ENCODE peak calls at places on chromosomes 11 and 22, in seven cellular contexts. C is lower lobe of right lung, W is IMR-90, A is suprapubic skin, H is fibroblast of mammary gland, D is left ventricle myocardium inferior, S is foreskin keratinocyte. V is an unnamed sample.
A peak's percentile ranks its signal among the peaks of the same experiment; 100 is the strongest.

GRCh38 chr22:39359659-39360195 is 9.9 kb downstream of the SYNGR1 start:
- DNase-seq in A (no peak), D (no peak), S (no peak), H (no peak), C (no peak), W (no peak), V (no peak)

GRCh38 chr22:37657590-37658132 is 862 bp upstream of the PDXP start:
- DNase-seq in W (peak; percentile 7), H (no peak), A (no peak), S (no peak), D (no peak), C (no peak), V (no peak)

GRCh38 chr11:67309661-67310061 is 6.3 kb downstream of the SSH3 start:
- DNase-seq in W (no peak), D (no peak), H (no peak), C (no peak), A (no peak), S (no peak), V (no peak)

GRCh38 chr22:27348634-27349033 is 452.9 kb downstream of the MN1 start:
- DNase-seq in H (peak; percentile 39), A (no peak), D (no peak), W (peak; percentile 43), S (no peak), C (no peak), V (no peak)

GRCh38 chr22:22408731-22409696 is 99.5 kb downstream of the ZNF280B start:
- DNase-seq in W (peak; percentile 4), H (peak; percentile 17), S (no peak), A (no peak), C (no peak), D (no peak), V (peak; percentile 53)

GRCh38 chr22:44550666-44551491 is 52.8 kb upstream of the RTL6 start:
- DNase-seq in W (peak; percentile 98), C (peak; percentile 69), S (peak; percentile 24), D (peak; percentile 72), A (peak; percentile 79), H (peak; percentile 93), V (no peak)

GRCh38 chr22:27129266-27129665 is 471.9 kb downstream of the MIAT start:
- DNase-seq in H (peak; percentile 34), W (peak; percentile 74), A (no peak), C (no peak), S (peak; percentile 92), D (no peak), V (no peak)

GRCh38 chr11:75454987-75455386 is 22.0 kb upstream of the KLHL35 start:
- DNase-seq in D (no peak), W (no peak), C (no peak), H (no peak), A (no peak), S (no peak), V (no peak)

GRCh38 chr11:69702239-69702668 is 1.6 kb downstream of the FGF19 start:
- DNase-seq in A (no peak), C (no peak), D (no peak), S (no peak), H (no peak), W (no peak), V (peak; percentile 50)

GRCh38 chr11:77127969-77128691 is at the start of gene MYO7A:
- DNase-seq in W (peak; percentile 55), S (no peak), D (peak; percentile 70), H (no peak), A (no peak), C (no peak), V (peak; percentile 87)

DNA sequence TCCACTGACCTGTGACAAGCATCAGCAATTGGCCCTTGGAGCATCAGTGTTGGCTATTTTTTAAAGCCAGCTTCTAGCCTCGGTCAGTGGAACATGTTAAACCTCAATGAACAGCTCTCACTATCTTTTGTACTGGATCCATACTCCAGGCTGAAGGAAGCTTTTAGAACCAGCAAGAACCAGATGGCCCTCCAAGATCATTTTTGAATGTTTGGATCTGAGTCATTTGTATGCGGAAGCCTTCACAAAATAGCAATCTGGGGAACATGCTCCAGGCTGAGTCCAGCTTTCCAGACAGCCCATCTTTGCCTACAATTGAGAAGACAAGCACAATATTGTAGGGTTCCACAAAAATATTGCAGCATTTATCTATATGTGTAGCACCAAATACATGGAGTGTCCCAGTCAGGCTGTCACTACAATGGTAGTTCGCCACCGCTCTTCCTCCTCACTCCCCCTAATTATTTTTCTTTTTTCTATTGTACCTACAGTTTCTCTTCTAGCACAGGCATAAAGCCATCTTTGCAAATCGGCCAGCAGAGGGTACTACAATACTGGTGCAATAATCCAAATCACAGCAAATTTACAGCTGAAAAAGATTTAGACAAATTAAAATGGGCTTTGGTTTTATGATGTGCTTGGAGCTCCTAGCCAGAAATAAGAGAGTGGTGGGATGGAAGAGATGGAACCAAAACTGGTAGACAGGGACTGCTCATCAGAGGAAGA is 177.4 kb upstream of the BLID start:
- DNase-seq in C (no peak), W (peak; percentile 37), S (peak; percentile 19), A (no peak), H (peak; percentile 20), D (no peak), V (no peak)
- TF ChIP-seq CTCF in C (no peak), W (peak; percentile 46), S (peak; percentile 56), A (no peak), H (peak; percentile 22), D (peak; percentile 64), V (no peak)

GRCh38 chr11:27506200-27507182 is at the start of gene LIN7C:
- DNase-seq in W (peak; percentile 92), A (peak; percentile 99), C (peak; percentile 96), H (peak; percentile 92), S (peak; percentile 89), D (peak; percentile 96), V (peak; percentile 94)
- TF ChIP-seq CTCF in W (peak; percentile 2), A (no peak), C (no peak), H (no peak), S (peak; percentile 18), D (peak; percentile 22), V (peak; percentile 18)

GRCh38 chr11:22042081-22042480 is 150.8 kb upstream of the ANO5 start:
- DNase-seq in H (no peak), C (no peak), D (no peak), S (no peak), W (no peak), A (no peak), V (no peak)
- TF ChIP-seq CTCF in H (no peak), C (no peak), D (no peak), S (no peak), W (no peak), A (no peak), V (no peak)

DNA sequence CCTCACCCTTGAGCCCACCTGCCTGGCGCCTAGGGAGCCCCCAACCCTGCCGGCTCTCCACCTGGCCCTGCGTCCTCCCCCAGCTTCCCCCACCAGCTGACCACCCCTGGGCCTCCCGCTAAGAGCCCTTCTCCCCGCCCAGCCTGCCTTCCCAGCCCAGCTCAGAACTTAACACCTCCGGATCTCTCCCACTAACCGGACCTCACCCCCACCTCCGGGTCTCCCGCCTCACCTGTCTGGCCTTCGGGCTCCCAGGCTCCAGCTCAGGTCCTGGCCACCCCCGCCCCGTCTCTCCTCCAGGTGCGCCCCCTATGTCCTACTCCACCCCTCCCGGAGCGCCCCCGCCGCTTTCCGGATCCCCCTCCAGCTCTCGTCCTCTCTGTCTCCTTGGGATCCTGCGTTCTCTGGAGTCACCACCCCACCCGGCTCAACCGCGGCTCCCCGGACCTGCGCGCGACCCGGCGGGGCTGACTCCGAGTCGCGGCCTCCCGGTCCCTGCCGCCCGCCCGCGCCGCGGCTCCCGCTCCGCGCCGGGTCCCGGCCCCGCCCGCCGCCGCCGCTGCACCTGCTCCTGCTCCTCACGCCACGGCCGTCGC is at the start of gene KCNJ11:
- DNase-seq in W (no peak), D (no peak), S (no peak), A (no peak), H (no peak), C (no peak), V (peak; percentile 35)
- TF ChIP-seq CTCF in W (no peak), D (no peak), S (no peak), A (no peak), H (no peak), C (no peak), V (no peak)

GRCh38 chr11:73170140-73170539 is 28.0 kb upstream of the FCHSD2 start:
- DNase-seq in D (no peak), H (no peak), S (no peak), A (no peak), W (no peak), C (no peak), V (no peak)
- TF ChIP-seq CTCF in D (no peak), H (no peak), S (no peak), A (no peak), W (no peak), C (no peak), V (no peak)

DNA sequence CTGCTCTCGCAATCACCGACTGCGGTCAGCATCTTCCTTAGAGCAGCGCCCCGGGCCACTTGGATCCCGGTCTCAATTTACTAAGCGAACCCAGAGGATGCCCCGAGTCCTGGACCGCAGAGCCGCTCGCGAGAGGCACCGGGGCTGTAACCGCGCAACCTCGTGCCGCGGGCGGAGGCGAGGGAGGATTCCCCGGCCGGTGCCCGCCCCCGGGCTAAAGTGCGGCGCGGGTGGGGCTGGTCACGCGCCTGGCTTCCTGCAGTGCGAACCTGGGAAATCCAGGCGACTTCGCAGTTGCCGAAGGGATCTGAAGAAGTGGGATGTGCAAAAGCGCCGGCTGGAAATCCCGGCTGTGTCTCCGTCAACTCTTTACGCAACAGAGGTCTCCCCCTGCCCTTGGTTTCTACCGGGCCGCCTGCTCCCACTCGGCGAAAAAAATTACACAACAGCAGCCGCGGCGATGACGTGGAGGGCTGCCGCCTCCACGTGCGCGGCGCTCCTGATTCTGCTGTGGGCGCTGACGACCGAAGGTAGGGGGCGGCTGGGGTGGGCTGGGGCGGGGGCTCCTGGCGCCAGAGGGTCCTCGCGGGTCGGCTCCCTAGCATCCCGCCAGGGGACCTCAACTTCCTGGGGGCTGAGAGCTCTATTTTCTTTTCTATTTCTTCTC is at the start of gene NCR3LG1:
- DNase-seq in W (peak; percentile 77), A (peak; percentile 78), D (peak; percentile 40), C (peak; percentile 74), S (peak; percentile 46), H (peak; percentile 73), V (peak; percentile 51)
- TF ChIP-seq CTCF in W (no peak), A (no peak), D (no peak), C (no peak), S (no peak), H (no peak), V (no peak)

V was measured in nephron progenitor cell.